ENCODE peak calls at places on chromosomes 11 and 22, in five cellular contexts. Q is GM23338, Y is tibial artery, Z is spleen, D is right atrium auricular region. F is an unnamed sample.

GRCh38 chr11:59207988-59208432 is 4.7 kb downstream of the MPEG1 start:
- DNase-seq in D (no peak), Q (peak), Z (no peak), Y (no peak), F (peak)

GRCh38 chr22:36211237-36211881 is 9.8 kb upstream of the APOL4 start:
- DNase-seq in Q (no peak), D (no peak), Z (no peak), Y (peak), F (no peak)

GRCh38 chr11:293293-293851 is 4.4 kb downstream of the PGGHG start:
- DNase-seq in Q (no peak), Z (peak), Y (peak), D (no peak), F (no peak)

GRCh38 chr11:82960000-82960778 is 58.7 kb downstream of the DDIAS start:
- DNase-seq in Y (no peak), Z (no peak), D (no peak), Q (no peak), F (no peak)

GRCh38 chr11:82890002-82890341 is 10.3 kb downstream of the PRCP start:
- DNase-seq in Q (no peak), Y (no peak), Z (no peak), D (no peak), F (no peak)

GRCh38 chr11:18271206-18271605 is 5.1 kb downstream of the SAA1 start:
- DNase-seq in D (no peak), Z (no peak), Y (no peak), Q (no peak), F (no peak)

GRCh38 chr11:35623708-35624168 is 5.5 kb downstream of the FJX1 start:
- DNase-seq in Z (no peak), Y (no peak), D (no peak), Q (no peak), F (no peak)

GRCh38 chr11:76918941-76919386 is 58.2 kb downstream of the ACER3 start:
- DNase-seq in Q (peak), Y (no peak), D (no peak), Z (no peak), F (no peak)

GRCh38 chr11:117823294-117823940 is 1.1 kb downstream of the FXYD2 start:
- DNase-seq in Z (peak), Q (no peak), Y (no peak), D (no peak), F (no peak)
- TF ChIP-seq CTCF in Z (peak), Q (no peak), Y (no peak), D (no peak), F (peak)

DNA sequence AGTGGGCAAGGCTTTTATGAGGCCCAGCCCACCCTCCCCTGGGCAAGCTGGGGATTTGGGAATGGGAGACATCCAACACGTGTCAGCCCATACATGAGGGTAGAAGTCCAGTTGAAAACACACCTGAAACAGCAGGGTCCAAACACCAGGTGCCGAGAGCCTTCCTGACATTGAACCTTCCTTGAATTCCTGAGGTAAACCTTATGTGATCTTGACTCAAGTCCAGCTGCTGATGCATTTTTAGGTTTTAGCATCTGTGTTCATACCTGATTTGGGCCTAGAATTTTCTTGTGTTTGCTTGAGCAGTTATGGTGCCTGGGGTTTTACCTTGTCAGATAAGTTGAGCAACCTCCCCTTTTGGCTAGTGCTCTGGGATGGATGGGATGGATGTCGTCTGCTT is 66.3 kb downstream of the CDKN1C start:
- DNase-seq in Q (no peak), Y (no peak), Z (peak), D (no peak), F (no peak)
- TF ChIP-seq CTCF in Q (no peak), Y (no peak), Z (no peak), D (no peak), F (no peak)

DNA sequence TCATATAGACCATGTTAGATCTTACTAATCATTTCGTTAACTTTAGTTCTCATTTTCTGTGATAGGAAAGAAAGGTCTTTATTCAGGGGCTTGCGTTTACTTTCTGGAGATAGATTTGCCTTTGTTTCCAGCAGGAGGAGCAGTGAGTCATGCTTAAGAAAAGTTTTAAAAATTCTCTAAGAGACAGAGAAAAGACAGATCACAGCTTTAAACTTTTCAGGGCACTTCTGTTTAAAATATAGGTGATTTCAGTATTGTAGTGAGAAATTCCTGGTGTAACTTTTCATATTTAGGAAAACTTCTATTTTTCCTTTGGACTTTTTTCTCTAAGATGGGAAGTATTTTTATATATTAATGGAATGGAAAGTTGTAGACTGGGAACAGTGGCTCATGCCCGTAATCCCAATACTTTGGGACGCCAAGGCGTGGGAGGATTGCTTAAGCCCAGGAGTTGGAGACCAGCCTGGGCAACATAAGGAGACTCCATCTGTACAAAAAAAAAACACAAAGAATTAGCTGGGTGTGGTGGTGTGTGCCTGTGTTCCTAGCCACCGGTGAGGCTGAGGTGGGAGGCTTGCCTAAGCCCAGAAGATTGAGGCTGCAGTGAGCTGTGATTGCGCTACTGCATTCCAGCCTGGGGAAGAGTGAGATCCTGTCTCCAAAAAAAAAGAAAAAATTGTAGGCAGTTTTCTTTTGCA is 60.3 kb downstream of the ATXN10 start:
- DNase-seq in D (no peak), Q (peak), Z (no peak), Y (no peak), F (no peak)
- TF ChIP-seq CTCF in D (no peak), Q (peak), Z (no peak), Y (no peak), F (peak)

GRCh38 chr11:34468209-34468841 is 29.6 kb downstream of the CAT start:
- DNase-seq in Q (peak), Z (no peak), Y (no peak), D (no peak), F (no peak)
- TF ChIP-seq CTCF in Q (peak), Z (peak), Y (no peak), D (peak), F (peak)

GRCh38 chr11:79400717-79401330 is 40.0 kb downstream of the TENM4 start:
- DNase-seq in Q (peak), Z (no peak), D (no peak), Y (no peak), F (peak)
- TF ChIP-seq CTCF in Q (peak), Z (peak), D (no peak), Y (peak), F (peak)

DNA sequence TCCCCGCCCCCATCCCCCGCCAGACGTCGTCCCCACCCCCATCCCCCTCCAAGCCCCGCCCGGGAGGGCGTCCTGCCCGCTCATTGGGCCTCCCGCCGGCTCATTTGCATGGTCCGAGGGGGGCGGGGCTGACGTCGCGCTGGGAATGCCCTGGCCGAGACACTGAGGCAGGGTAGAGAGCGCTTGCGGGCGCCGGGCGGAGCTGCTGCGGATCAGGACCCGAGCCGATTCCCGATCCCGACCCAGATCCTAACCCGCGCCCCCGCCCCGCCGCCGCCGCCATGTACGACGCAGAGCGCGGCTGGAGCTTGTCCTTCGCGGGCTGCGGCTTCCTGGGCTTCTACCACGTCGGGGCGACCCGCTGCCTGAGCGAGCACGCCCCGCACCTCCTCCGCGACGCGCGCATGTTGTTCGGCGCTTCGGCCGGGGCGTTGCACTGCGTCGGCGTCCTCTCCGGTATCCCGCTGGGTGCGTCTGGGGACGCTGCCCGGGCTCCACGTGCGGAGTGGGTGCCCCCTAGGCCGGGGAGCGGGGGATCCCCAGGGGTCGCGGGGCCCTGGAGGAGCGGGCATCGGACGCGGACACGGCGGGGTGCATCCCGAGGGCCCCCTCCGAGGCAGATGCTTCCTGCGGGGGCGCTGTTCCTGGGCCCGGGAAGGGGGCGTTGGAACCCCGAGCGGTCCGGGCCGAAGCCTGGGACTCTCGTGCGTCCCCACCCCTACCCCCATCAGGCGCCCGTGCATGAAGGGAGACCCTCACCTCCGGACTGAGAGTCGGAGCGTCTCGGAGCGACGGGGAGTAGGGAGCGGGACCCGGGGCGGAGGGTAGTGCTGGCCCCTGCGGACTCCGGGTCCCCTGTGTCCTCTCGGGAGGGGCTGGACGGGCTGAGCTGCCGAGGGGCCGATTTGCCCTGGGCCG is at the start of gene PNPLA3:
- DNase-seq in Z (peak), Y (peak), Q (peak), D (peak), F (peak)
- TF ChIP-seq CTCF in Z (peak), Y (no peak), Q (peak), D (no peak), F (peak)

GRCh38 chr11:118659956-118660645 is 19.3 kb downstream of the TREH start:
- DNase-seq in Q (peak), Y (no peak), Z (no peak), D (no peak), F (no peak)

GRCh38 chr11:118657709-118658108 is 21.7 kb downstream of the TREH start:
- DNase-seq in Q (no peak), Z (peak), D (no peak), Y (no peak), F (no peak)

GRCh38 chr11:118659314-118659939 is 20.0 kb downstream of the TREH start:
- DNase-seq in Z (peak), Y (peak), Q (peak), D (peak), F (peak)

GRCh38 chr11:118657238-118657637 is 22.2 kb downstream of the TREH start:
- DNase-seq in Y (no peak), Q (peak), D (no peak), Z (no peak), F (no peak)

GRCh38 chr11:118658372-118659313 is 20.8 kb downstream of the TREH start:
- DNase-seq in Y (no peak), Q (peak), D (no peak), Z (no peak), F (no peak)
- TF ChIP-seq CTCF in Y (no peak), Q (no peak), D (no peak), Z (no peak), F (no peak)

DNA sequence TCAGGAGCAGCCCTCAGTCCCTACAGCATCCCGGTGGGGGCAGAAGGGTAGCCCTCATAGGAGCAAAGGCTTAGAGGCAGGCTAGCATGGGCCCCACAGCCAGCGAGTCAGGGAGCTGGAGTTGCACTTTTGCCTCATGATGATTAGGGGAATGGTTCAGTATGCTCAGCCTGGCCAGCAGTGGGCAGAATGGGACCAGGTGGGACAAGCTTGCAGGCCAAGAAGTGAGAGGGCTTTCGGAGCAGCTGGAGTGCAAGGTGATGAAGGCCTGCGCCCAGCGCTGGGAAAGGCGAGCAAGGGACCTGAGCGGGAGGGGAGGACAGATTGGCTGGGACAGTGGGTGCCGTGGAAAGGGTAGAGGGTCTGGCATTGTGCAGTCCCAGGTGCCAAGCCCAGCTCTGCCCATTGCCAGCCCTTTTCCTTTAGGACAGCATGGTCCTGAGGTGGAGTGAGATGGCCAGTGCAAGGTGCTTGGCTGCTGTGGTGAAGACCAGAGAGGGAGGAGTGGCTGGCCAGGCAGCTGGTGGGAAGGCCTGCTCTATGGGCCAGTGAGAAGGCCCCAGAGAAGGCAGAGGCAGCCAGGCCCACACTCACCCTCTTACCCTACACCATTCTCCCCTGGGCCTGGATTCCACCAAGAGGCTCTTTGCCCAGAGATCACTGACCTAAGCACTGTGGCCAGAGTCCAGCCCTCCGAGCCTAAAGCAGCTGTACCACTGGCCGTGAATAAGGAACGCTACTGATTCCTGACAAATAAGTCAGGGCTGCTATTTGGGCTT is 47.9 kb upstream of the SUSD2 start:
- DNase-seq in Y (no peak), Q (peak), Z (no peak), D (no peak), F (no peak)
- TF ChIP-seq CTCF in Y (peak), Q (peak), Z (peak), D (peak), F (no peak)

F was measured in nephron progenitor cell.